ENCODE peak calls at places on chromosome 21, in eight cellular contexts. K is upper lobe of right lung, X is dorsolateral prefrontal cortex, U is sigmoid colon, W is brain microvascular endothelial cell, R is endodermal cell, L is mammary epithelial cell, J is K562. Q is an unnamed sample.

GRCh38 chr21:42388740-42389448 is 7.0 kb downstream of the TMPRSS3 start:
- DNase-seq in K (peak; percentile 54), X (no peak), U (peak; percentile 22), W (no peak), R (no peak), L (no peak), J (peak; percentile 43), Q (no peak)

GRCh38 chr21:44574457-44575306 is 1.2 kb downstream of the KRTAP10-4 start:
- DNase-seq in K (peak; percentile 47), X (no peak), U (no peak), W (no peak), R (no peak), L (no peak), J (no peak), Q (no peak)

GRCh38 chr21:16608209-16608830 is 878.5 kb downstream of the USP25 start:
- DNase-seq in K (no peak), X (no peak), U (no peak), W (no peak), R (peak; percentile 50), L (peak; percentile 22), J (no peak), Q (no peak)

GRCh38 chr21:33019885-33020557 is 5.7 kb upstream of the OLIG2 start:
- DNase-seq in K (no peak), X (no peak), U (no peak), W (no peak), R (peak; percentile 81), L (no peak), J (no peak), Q (no peak)

GRCh38 chr21:26888931-26889330 is 43.7 kb upstream of the ADAMTS1 start:
- DNase-seq in K (no peak), X (no peak), U (no peak), W (no peak), R (no peak), L (no peak), J (no peak), Q (no peak)

GRCh38 chr21:41767606-41768370 is 936 bp upstream of the RIPK4 start:
- DNase-seq in K (no peak), X (no peak), U (peak; percentile 33), W (no peak), R (peak; percentile 79), L (peak; percentile 69), J (no peak), Q (no peak)

GRCh38 chr21:42561742-42562141 is 48.1 kb downstream of the SLC37A1 start:
- DNase-seq in K (peak; percentile 51), X (no peak), U (peak; percentile 29), W (no peak), R (peak; percentile 36), L (no peak), J (peak; percentile 58), Q (peak; percentile 96)

GRCh38 chr21:36065497-36066036 is 4.3 kb upstream of the CBR1 start:
- DNase-seq in K (no peak), X (no peak), U (no peak), W (peak; percentile 36), R (no peak), L (peak; percentile 52), J (peak; percentile 62), Q (no peak)

GRCh38 chr21:27681841-27682240 is 715.0 kb upstream of the ADAMTS5 start:
- DNase-seq in K (no peak), X (no peak), U (no peak), W (peak; percentile 9), R (no peak), L (peak; percentile 43), J (no peak), Q (no peak)

GRCh38 chr21:32819702-32820101 is 48.1 kb upstream of the PAXBP1 start:
- DNase-seq in K (no peak), X (no peak), U (peak; percentile 84), W (peak; percentile 63), R (no peak), L (no peak), J (no peak), Q (no peak)

GRCh38 chr21:43195131-43196021 is 26.6 kb downstream of the CRYAA start:
- DNase-seq in K (peak; percentile 61), X (no peak), U (peak; percentile 69), W (peak; percentile 62), R (peak; percentile 44), L (no peak), J (no peak), Q (no peak)

GRCh38 chr21:40254540-40255455 is 387.6 kb downstream of the PCP4 start:
- DNase-seq in K (no peak), X (peak; percentile 49), U (no peak), W (no peak), R (no peak), L (peak; percentile 86), J (no peak), Q (no peak)

GRCh38 chr21:42550817-42551216 is 37.2 kb downstream of the SLC37A1 start:
- DNase-seq in K (peak; percentile 3), X (no peak), U (no peak), W (no peak), R (no peak), L (no peak), J (no peak), Q (no peak)

GRCh38 chr21:16588433-16588860 is 858.7 kb downstream of the USP25 start:
- DNase-seq in K (peak; percentile 63), X (peak; percentile 93), U (peak; percentile 85), W (peak; percentile 90), R (peak; percentile 78), L (peak; percentile 85), J (no peak), Q (no peak)

GRCh38 chr21:44817914-44818635 is at the start of gene SUMO3:
- DNase-seq in K (peak; percentile 92), X (no peak), U (peak; percentile 92), W (peak; percentile 45), R (peak; percentile 91), L (peak; percentile 65), J (peak; percentile 97), Q (peak; percentile 88)

DNA sequence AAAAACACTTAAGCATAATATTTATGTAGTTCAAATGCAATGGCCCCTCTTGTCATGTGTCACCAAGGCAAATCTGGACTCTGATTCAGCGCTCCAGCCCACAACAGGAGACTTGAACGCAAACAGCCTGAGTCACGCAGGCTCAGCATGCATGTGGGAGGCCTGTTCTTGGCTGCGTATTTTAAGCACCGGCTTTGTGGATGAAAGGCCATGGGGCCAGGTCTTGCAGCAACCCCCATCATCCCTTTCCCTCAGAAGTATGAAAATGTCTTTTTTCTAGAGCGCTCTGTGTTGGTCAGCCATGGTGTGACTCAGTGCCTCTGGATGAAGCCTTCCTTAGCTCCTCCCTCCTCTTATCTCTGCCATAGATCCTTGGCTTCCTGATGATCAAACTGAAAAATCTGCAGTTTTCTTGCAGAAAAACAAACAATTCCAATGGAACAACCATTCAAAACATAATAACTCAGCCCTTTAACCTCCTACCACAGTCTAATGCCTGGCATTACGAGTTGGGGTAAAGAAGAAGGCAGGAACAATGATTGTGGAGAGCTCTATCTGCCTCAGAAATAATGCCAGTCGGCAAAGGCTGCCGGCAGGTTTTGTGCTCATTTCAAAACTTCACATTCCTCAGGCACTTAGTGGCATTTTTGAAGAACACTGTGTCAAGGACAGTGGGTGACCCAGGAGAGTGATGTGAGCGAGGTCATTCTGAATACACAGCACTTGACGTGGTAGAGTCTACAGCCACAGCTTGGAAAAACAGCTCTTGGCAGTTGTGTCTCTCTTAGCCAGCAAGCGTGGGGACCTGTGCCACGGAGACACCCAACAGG is 167.5 kb downstream of the CLIC6 start:
- DNase-seq in K (peak; percentile 88), X (peak; percentile 65), U (peak; percentile 90), W (peak; percentile 100), R (peak; percentile 43), L (peak; percentile 94), J (no peak), Q (no peak)
- H3K27ac ChIP-seq in K (peak overlapping the region; percentile 80), X (no peak overlapping the region), U (no peak overlapping the region), W (peak overlapping the region; percentile 96), R (no peak overlapping the region), L (peak overlapping the region; percentile 33), J (no peak overlapping the region), Q (no peak overlapping the region)

DNA sequence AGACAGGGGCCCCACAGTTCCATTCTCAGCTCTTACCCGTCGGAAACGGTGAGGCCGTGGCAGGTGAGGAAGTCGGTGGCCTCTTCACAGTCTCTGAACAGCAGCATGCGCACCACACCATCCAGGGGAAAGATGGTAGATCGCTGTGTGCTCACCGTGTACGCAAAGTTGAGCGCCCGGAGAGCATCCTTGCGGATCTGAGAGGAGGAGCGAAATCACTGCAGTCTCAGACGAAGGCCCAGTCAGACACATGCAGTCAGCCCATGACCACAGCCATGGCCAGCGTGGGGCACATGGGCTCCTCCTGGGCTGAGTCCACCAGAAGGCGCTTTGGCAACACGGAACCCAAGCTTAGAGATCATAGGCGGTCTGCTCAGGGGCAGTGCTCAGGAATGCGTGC is 18.5 kb downstream of the MCM3AP start:
- DNase-seq in K (no peak), X (no peak), U (no peak), W (no peak), R (no peak), L (no peak), J (no peak), Q (no peak)
- H3K27ac ChIP-seq in K (no peak overlapping the region), X (no peak overlapping the region), U (no peak overlapping the region), W (no peak overlapping the region), R (no peak overlapping the region), L (no peak overlapping the region), J (no peak overlapping the region), Q (no peak overlapping the region)

DNA sequence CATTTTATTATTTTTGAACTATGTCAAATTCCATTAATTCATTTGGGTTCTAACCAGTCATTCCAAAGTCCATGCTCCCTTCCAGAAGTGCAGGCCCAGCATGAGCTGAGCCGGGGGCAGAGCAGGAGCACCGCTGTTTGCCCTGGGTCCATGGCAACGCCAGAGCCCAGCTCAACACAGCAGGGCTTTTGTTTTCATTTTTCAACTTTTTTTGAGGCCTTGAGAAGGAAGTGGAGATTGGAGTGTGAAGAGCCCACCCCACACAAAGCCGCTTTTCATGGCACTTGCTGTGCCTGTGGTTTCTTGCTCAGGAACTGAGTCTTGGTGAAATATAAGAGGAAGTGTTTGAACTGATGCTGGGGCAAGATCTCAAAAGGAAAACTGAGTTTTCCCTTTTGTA is 13.2 kb upstream of the PRMT2 start:
- DNase-seq in K (peak; percentile 65), X (peak; percentile 80), U (peak; percentile 76), W (peak; percentile 64), R (no peak), L (no peak), J (no peak), Q (no peak)
- H3K27ac ChIP-seq in K (peak overlapping the region; percentile 64), X (peak overlapping the region; percentile 95), U (peak overlapping the region; percentile 65), W (no peak overlapping the region), R (peak overlapping the region; percentile 94), L (no peak overlapping the region), J (no peak overlapping the region), Q (no peak overlapping the region)

GRCh38 chr21:38850277-38850951 is 44.7 kb downstream of the ETS2 start:
- DNase-seq in K (no peak), X (no peak), U (no peak), W (no peak), R (no peak), L (no peak), J (peak; percentile 71), Q (no peak)

GRCh38 chr21:38843806-38844479 is 38.2 kb downstream of the ETS2 start:
- DNase-seq in K (no peak), X (no peak), U (no peak), W (peak; percentile 89), R (no peak), L (peak; percentile 71), J (no peak), Q (no peak)

GRCh38 chr21:38848187-38848609 is 42.5 kb downstream of the ETS2 start:
- DNase-seq in K (no peak), X (no peak), U (peak; percentile 90), W (no peak), R (no peak), L (no peak), J (no peak), Q (no peak)

GRCh38 chr21:38849776-38850175 is 44.0 kb downstream of the ETS2 start:
- DNase-seq in K (no peak), X (no peak), U (no peak), W (no peak), R (no peak), L (no peak), J (no peak), Q (no peak)

GRCh38 chr21:38847556-38847955 is 41.8 kb downstream of the ETS2 start:
- DNase-seq in K (no peak), X (no peak), U (no peak), W (no peak), R (no peak), L (no peak), J (no peak), Q (no peak)
- H3K27ac ChIP-seq in K (no peak overlapping the region), X (no peak overlapping the region), U (peak overlapping the region; percentile 37), W (no peak overlapping the region), R (no peak overlapping the region), L (no peak overlapping the region), J (no peak overlapping the region), Q (no peak overlapping the region)